ENCODE peak calls at places on chromosomes 2 and 18, in eight cellular contexts. L is transverse colon; Y is aorta; E is hepatocyte; P is Peyer's patch; N is lower lobe of right lung; W is CD8-positive, alpha-beta memory T cell; G is IMR-90. D is an unnamed sample. For H3K4me1, the result is how much of the 10 kb centered on the place peaks cover.

GRCh38 chr2:213224366-213224765 is 59.9 kb upstream of the SPAG16 start:
- DNase-seq in E (no peak), Y (no peak), P (no peak), L (no peak), N (no peak), W (no peak), G (no peak), D (no peak)

GRCh38 chr2:219542931-219543595 is 546 bp downstream of the CHPF start:
- DNase-seq in W (no peak), P (peak), N (no peak), E (peak), L (peak), Y (no peak), G (peak), D (no peak)

GRCh38 chr2:197205590-197206215 is 104.9 kb downstream of the ANKRD44 start:
- DNase-seq in G (no peak), N (no peak), L (peak), Y (no peak), P (peak), E (no peak), W (peak), D (no peak)

GRCh38 chr2:127768775-127769479 is 42.0 kb downstream of the WDR33 start:
- DNase-seq in Y (no peak), P (no peak), W (no peak), N (no peak), L (no peak), G (peak), E (no peak), D (no peak)

GRCh38 chr18:77977331-77977730 is 727.7 kb downstream of the GALR1 start:
- DNase-seq in E (no peak), N (no peak), W (no peak), L (no peak), G (no peak), Y (no peak), P (no peak), D (no peak)

GRCh38 chr2:197209274-197209673 is 101.3 kb downstream of the ANKRD44 start:
- DNase-seq in W (no peak), L (no peak), Y (no peak), G (no peak), P (no peak), N (no peak), E (no peak), D (no peak)

GRCh38 chr2:26556309-26557243 is 78.7 kb upstream of the OTOF start:
- DNase-seq in P (no peak), Y (peak), E (no peak), G (no peak), N (no peak), L (no peak), W (no peak), D (no peak)

GRCh38 chr2:774436-774835 is 97.2 kb upstream of the TMEM18 start:
- DNase-seq in L (no peak), E (no peak), P (no peak), W (no peak), G (no peak), N (no peak), Y (no peak), D (no peak)

GRCh38 chr2:133753665-133754064 is 185.4 kb upstream of the NCKAP5 start:
- DNase-seq in Y (no peak), P (no peak), G (no peak), W (no peak), E (no peak), L (no peak), N (peak), D (no peak)

GRCh38 chr2:85234879-85235278 is 92.9 kb downstream of the TGOLN2 start:
- DNase-seq in G (no peak), L (no peak), Y (no peak), N (no peak), E (no peak), W (no peak), P (peak), D (no peak)

GRCh38 chr18:44725300-44726096 is 44.8 kb downstream of the SETBP1 start:
- DNase-seq in L (peak), Y (peak), G (peak), N (no peak), E (no peak), W (peak), P (peak), D (peak)

GRCh38 chr2:65228249-65228750 is 669 bp downstream of the ACTR2 start:
- DNase-seq in P (no peak), L (no peak), Y (no peak), E (no peak), W (peak), N (no peak), G (peak), D (no peak)

GRCh38 chr2:39377226-39377939 is 59.7 kb downstream of the MAP4K3 start:
- DNase-seq in N (no peak), Y (no peak), G (no peak), P (no peak), E (peak), L (peak), W (no peak), D (peak)

GRCh38 chr18:58394046-58394445 is 234.8 kb downstream of the ALPK2 start:
- DNase-seq in L (no peak), G (peak), N (no peak), Y (no peak), P (no peak), W (no peak), E (no peak), D (no peak)

GRCh38 chr2:98514879-98515570 is 70.4 kb downstream of the INPP4A start:
- DNase-seq in G (peak), L (no peak), E (no peak), W (no peak), N (no peak), Y (no peak), P (no peak), D (no peak)

GRCh38 chr2:46384457-46384815 is 87.2 kb downstream of the EPAS1 start:
- DNase-seq in N (no peak), P (no peak), Y (peak), G (no peak), E (no peak), L (no peak), W (no peak), D (no peak)

GRCh38 chr2:63406641-63407040 is 181.6 kb downstream of the WDPCP start:
- DNase-seq in E (no peak), N (no peak), Y (no peak), W (no peak), P (no peak), G (no peak), L (no peak), D (no peak)

GRCh38 chr2:63403820-63404219 is 184.5 kb downstream of the WDPCP start:
- DNase-seq in P (no peak), Y (no peak), W (no peak), G (no peak), L (no peak), E (no peak), N (no peak), D (no peak)

GRCh38 chr2:63408530-63408929 is 179.7 kb downstream of the WDPCP start:
- DNase-seq in E (no peak), N (no peak), W (no peak), L (no peak), G (no peak), Y (no peak), P (no peak), D (no peak)
- H3K4me1 ChIP-seq in E (under half), N (under half), W (under half), L (under half), G (under half), Y (under half), P (under half), D (under half)

GRCh38 chr2:102144128-102144527 is 1.6 kb downstream of the IL1R1 start:
- DNase-seq in G (no peak), W (no peak), P (no peak), N (no peak), E (peak), Y (no peak), L (no peak), D (peak)
- H3K4me3 ChIP-seq in G (peak), W (no peak), P (peak), N (peak), E (peak), Y (no peak), L (no peak), D (no peak)

GRCh38 chr2:189660803-189661147 is 484 bp upstream of the ASNSD1 start:
- DNase-seq in L (no peak), W (no peak), E (no peak), N (no peak), Y (no peak), G (no peak), P (no peak), D (no peak)
- H3K4me1 ChIP-seq in L (under half), W (under half), E (under half), N (under half), Y (under half), G (under half), P (under half), D (under half)

GRCh38 chr18:65751145-65752085 is 603 bp downstream of the CDH7 start:
- DNase-seq in G (no peak), P (no peak), L (no peak), E (peak), Y (peak), W (no peak), N (peak), D (no peak)
- H3K4me3 ChIP-seq in G (no peak), P (peak), L (no peak), E (peak), Y (no peak), W (no peak), N (peak), D (no peak)

DNA sequence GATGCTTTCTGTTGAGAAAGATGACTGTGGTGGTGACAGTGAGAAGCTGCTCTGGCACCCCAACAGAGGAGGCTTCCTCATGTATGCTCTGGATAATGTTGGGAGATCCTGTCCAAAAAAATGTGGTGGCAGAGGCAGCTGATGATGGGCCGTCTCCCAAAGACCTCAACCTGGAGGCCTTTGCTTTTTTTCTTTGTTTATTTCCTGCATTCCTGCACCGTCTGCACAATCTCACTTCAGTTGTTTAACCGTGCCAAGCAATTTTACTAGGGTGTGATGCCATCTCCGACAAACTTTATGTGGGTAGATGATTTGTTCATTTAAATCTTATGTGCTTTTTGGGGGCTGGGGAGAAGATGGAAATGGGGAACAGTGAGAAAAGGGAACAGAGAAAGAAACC is 62.2 kb upstream of the IGFBP5 start:
- DNase-seq in P (no peak), W (no peak), Y (no peak), N (no peak), L (no peak), G (no peak), E (no peak), D (no peak)
- H3K4me1 ChIP-seq in P (under half), W (under half), Y (under half), N (under half), L (under half), G (under half), E (under half), D (under half)

DNA sequence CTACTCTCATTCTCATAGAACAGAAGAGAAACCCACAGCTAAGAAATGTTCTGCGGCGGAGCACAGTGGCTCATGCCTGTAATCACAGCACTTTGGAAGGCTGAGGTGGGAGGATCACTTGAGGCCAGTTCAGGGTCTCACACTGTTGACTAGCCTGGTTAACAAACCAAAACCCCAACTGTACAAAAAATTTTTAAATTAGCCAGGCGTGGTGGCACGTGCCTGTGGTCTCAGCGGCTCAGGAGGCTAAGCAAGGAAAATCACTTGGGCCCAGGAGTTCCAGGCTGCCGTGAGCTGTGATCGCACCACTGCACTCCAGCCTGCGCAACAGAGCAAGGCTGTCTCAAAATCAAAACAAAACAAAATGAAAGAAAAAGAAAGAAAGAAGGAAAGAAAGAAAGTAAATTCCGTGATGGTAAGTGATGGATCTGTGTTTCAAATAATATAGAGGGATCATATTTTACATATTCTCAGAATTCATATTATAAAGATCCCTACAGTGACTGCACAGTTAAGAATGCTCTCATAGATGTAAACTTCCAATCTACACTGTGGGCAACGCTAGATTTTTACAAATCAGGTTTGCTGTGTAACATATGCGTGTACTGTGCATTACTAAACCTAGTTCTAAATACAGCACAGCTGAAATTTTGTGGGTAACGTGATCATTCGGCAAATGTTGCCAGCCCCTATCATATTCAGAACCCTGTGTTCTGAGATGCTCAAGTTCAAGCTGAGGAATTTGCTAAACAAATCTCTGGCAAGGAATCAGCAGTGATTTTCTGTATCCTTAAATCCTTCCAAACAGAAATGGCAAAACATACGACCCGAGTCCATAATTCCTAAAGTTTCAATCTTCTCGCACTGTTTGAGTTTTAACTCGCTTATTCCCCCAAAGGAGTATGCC is 1.2 kb upstream of the RAB12 start:
- DNase-seq in E (no peak), L (no peak), Y (no peak), P (no peak), W (no peak), G (peak), N (no peak), D (no peak)
- H3K4me3 ChIP-seq in E (peak), L (peak), Y (peak), P (peak), W (no peak), G (no peak), N (peak), D (no peak)

GRCh38 chr18:24369420-24369819 is 28.2 kb downstream of the OSBPL1A start:
- DNase-seq in Y (no peak), W (no peak), N (no peak), L (no peak), E (no peak), P (no peak), G (peak), D (no peak)

GRCh38 chr18:24368749-24369148 is 28.9 kb downstream of the OSBPL1A start:
- DNase-seq in P (no peak), W (no peak), Y (no peak), L (no peak), N (no peak), E (no peak), G (peak), D (no peak)

GRCh38 chr18:24366328-24366727 is 31.3 kb downstream of the OSBPL1A start:
- DNase-seq in E (no peak), P (no peak), G (no peak), Y (no peak), L (no peak), W (no peak), N (no peak), D (no peak)

GRCh38 chr18:24362757-24363156 is 34.9 kb downstream of the OSBPL1A start:
- DNase-seq in L (no peak), P (no peak), E (no peak), Y (no peak), W (no peak), N (no peak), G (peak), D (no peak)

DNA sequence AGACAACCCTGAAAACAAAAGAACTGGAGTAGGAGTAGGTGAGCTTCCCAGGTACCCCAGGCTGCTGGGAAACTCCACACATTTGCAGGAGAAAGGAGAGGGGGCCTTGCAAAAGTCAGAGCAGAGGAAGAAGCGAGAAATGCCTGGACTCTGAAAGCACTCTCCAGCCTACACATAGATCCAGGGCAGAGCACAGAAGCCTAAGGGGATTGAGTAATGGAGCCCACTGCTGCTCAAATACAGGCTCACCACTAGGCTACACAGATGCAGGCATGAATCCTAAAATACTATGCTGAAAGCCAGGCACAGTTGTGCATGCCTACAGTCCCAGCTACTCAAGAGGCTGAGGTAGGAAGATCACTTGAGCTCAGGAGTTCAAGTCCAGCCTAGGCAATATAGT is 33.4 kb downstream of the OSBPL1A start:
- DNase-seq in E (no peak), N (no peak), G (no peak), L (no peak), Y (no peak), W (no peak), P (no peak), D (no peak)
- H3K4me1 ChIP-seq in E (under half), N (under half), G (under half), L (under half), Y (under half), W (under half), P (under half), D (under half)

GRCh38 chr2:17821535-17822451 is 5.5 kb downstream of the MSGN1 start:
- DNase-seq in W (no peak), Y (no peak), E (no peak), N (no peak), G (no peak), P (no peak), L (no peak), D (no peak)
- H3K4me3 ChIP-seq in W (no peak), Y (no peak), E (no peak), N (no peak), G (no peak), P (no peak), L (no peak), D (no peak)